ENCODE peak calls at places on chromosomes 7 and 10, in six cellular contexts. One of them, this sample, is unnamed.

GRCh38 chr10:20457656-20458055 is 439.5 kb downstream of the NEBL start:
- DNase-seq in ovary: no peak
- DNase-seq in lower leg skin: no peak
- DNase-seq in hepatocyte: no peak
- DNase-seq in CD4-positive, CD25-positive, alpha-beta regulatory T cell: no peak
- DNase-seq in choroid plexus epithelial cell: no peak
- DNase-seq in this sample: no peak

GRCh38 chr7:112212516-112213036 is 6.1 kb downstream of the ZNF277 start:
- DNase-seq in ovary: no peak
- DNase-seq in lower leg skin: no peak
- DNase-seq in hepatocyte: no peak
- DNase-seq in CD4-positive, CD25-positive, alpha-beta regulatory T cell: no peak
- DNase-seq in choroid plexus epithelial cell: peak
- DNase-seq in this sample: no peak

GRCh38 chr10:131978851-131979250 is 2.9 kb downstream of the BNIP3 start:
- DNase-seq in ovary: no peak
- DNase-seq in lower leg skin: no peak
- DNase-seq in hepatocyte: no peak
- DNase-seq in CD4-positive, CD25-positive, alpha-beta regulatory T cell: no peak
- DNase-seq in choroid plexus epithelial cell: no peak
- DNase-seq in this sample: no peak

GRCh38 chr7:22696672-22697071 is 30.3 kb upstream of the IL6 start:
- DNase-seq in ovary: no peak
- DNase-seq in lower leg skin: no peak
- DNase-seq in hepatocyte: no peak
- DNase-seq in CD4-positive, CD25-positive, alpha-beta regulatory T cell: no peak
- DNase-seq in choroid plexus epithelial cell: peak
- DNase-seq in this sample: peak

GRCh38 chr10:17088118-17088806 is 41.3 kb downstream of the CUBN start:
- DNase-seq in ovary: no peak
- DNase-seq in lower leg skin: no peak
- DNase-seq in hepatocyte: no peak
- DNase-seq in CD4-positive, CD25-positive, alpha-beta regulatory T cell: no peak
- DNase-seq in choroid plexus epithelial cell: peak
- DNase-seq in this sample: no peak

GRCh38 chr10:30172663-30173062 is 113.3 kb upstream of the JCAD start:
- DNase-seq in ovary: no peak
- DNase-seq in lower leg skin: no peak
- DNase-seq in hepatocyte: no peak
- DNase-seq in CD4-positive, CD25-positive, alpha-beta regulatory T cell: no peak
- DNase-seq in choroid plexus epithelial cell: peak
- DNase-seq in this sample: no peak

GRCh38 chr7:117401293-117402002 is 25.8 kb downstream of the ASZ1 start:
- DNase-seq in ovary: no peak
- DNase-seq in lower leg skin: no peak
- DNase-seq in hepatocyte: no peak
- DNase-seq in CD4-positive, CD25-positive, alpha-beta regulatory T cell: no peak
- DNase-seq in choroid plexus epithelial cell: peak
- DNase-seq in this sample: no peak

GRCh38 chr10:118983263-118983662 is 46.3 kb upstream of the NANOS1 start:
- DNase-seq in ovary: no peak
- DNase-seq in lower leg skin: peak
- DNase-seq in hepatocyte: no peak
- DNase-seq in CD4-positive, CD25-positive, alpha-beta regulatory T cell: no peak
- DNase-seq in choroid plexus epithelial cell: peak
- DNase-seq in this sample: no peak

GRCh38 chr7:24731313-24731712 is 26.0 kb downstream of the GSDME start:
- DNase-seq in ovary: no peak
- DNase-seq in lower leg skin: peak
- DNase-seq in hepatocyte: no peak
- DNase-seq in CD4-positive, CD25-positive, alpha-beta regulatory T cell: no peak
- DNase-seq in choroid plexus epithelial cell: no peak
- DNase-seq in this sample: no peak

GRCh38 chr7:78189762-78190161 is 391.2 kb downstream of the PHTF2 start:
- DNase-seq in ovary: no peak
- DNase-seq in lower leg skin: no peak
- DNase-seq in hepatocyte: no peak
- DNase-seq in CD4-positive, CD25-positive, alpha-beta regulatory T cell: no peak
- DNase-seq in choroid plexus epithelial cell: no peak
- DNase-seq in this sample: no peak

GRCh38 chr7:94421711-94422110 is 27.0 kb downstream of the COL1A2 start:
- DNase-seq in ovary: no peak
- DNase-seq in lower leg skin: no peak
- DNase-seq in hepatocyte: no peak
- DNase-seq in CD4-positive, CD25-positive, alpha-beta regulatory T cell: no peak
- DNase-seq in choroid plexus epithelial cell: peak
- DNase-seq in this sample: no peak

GRCh38 chr7:130732980-130733865 is 784 bp downstream of the KLF14 start:
- DNase-seq in ovary: peak
- DNase-seq in lower leg skin: peak
- DNase-seq in hepatocyte: peak
- DNase-seq in CD4-positive, CD25-positive, alpha-beta regulatory T cell: peak
- DNase-seq in choroid plexus epithelial cell: peak
- DNase-seq in this sample: peak

GRCh38 chr7:130256716-130257115 is 9.9 kb upstream of the CPA2 start:
- DNase-seq in ovary: no peak
- DNase-seq in lower leg skin: no peak
- DNase-seq in hepatocyte: no peak
- DNase-seq in CD4-positive, CD25-positive, alpha-beta regulatory T cell: no peak
- DNase-seq in choroid plexus epithelial cell: no peak
- DNase-seq in this sample: no peak

GRCh38 chr7:16795624-16796023 is 9.2 kb downstream of the AGR2 start:
- DNase-seq in ovary: no peak
- DNase-seq in lower leg skin: no peak
- DNase-seq in hepatocyte: no peak
- DNase-seq in CD4-positive, CD25-positive, alpha-beta regulatory T cell: no peak
- DNase-seq in choroid plexus epithelial cell: no peak
- DNase-seq in this sample: no peak

GRCh38 chr10:28849309-28849708 is 172.0 kb downstream of the BAMBI start:
- DNase-seq in ovary: no peak
- DNase-seq in lower leg skin: no peak
- DNase-seq in hepatocyte: no peak
- DNase-seq in CD4-positive, CD25-positive, alpha-beta regulatory T cell: no peak
- DNase-seq in choroid plexus epithelial cell: no peak
- DNase-seq in this sample: no peak

GRCh38 chr10:28685717-28686116 is 8.4 kb downstream of the BAMBI start:
- DNase-seq in ovary: no peak
- DNase-seq in lower leg skin: no peak
- DNase-seq in hepatocyte: no peak
- DNase-seq in CD4-positive, CD25-positive, alpha-beta regulatory T cell: no peak
- DNase-seq in choroid plexus epithelial cell: no peak
- DNase-seq in this sample: no peak

GRCh38 chr7:157058701-157059100 is 48.2 kb upstream of the MNX1 start:
- DNase-seq in ovary: no peak
- DNase-seq in lower leg skin: peak
- DNase-seq in hepatocyte: no peak
- DNase-seq in CD4-positive, CD25-positive, alpha-beta regulatory T cell: no peak
- DNase-seq in choroid plexus epithelial cell: no peak
- DNase-seq in this sample: no peak

GRCh38 chr7:371119-371778 is 81.3 kb downstream of the FOXL3 start:
- DNase-seq in ovary: no peak
- DNase-seq in lower leg skin: peak
- DNase-seq in hepatocyte: peak
- DNase-seq in CD4-positive, CD25-positive, alpha-beta regulatory T cell: peak
- DNase-seq in choroid plexus epithelial cell: no peak
- DNase-seq in this sample: peak

GRCh38 chr7:31782411-31782991 is 95.5 kb downstream of the PPP1R17 start:
- DNase-seq in ovary: no peak
- DNase-seq in lower leg skin: no peak
- DNase-seq in hepatocyte: peak
- DNase-seq in CD4-positive, CD25-positive, alpha-beta regulatory T cell: peak
- DNase-seq in choroid plexus epithelial cell: peak
- DNase-seq in this sample: no peak

GRCh38 chr7:74454948-74455804 is 1.5 kb downstream of the GTF2IRD1 start:
- DNase-seq in ovary: peak
- DNase-seq in lower leg skin: no peak
- DNase-seq in hepatocyte: peak
- DNase-seq in CD4-positive, CD25-positive, alpha-beta regulatory T cell: no peak
- DNase-seq in choroid plexus epithelial cell: no peak
- DNase-seq in this sample: no peak

GRCh38 chr10:119655566-119656001 is 4.4 kb downstream of the BAG3 start:
- DNase-seq in ovary: no peak
- DNase-seq in lower leg skin: no peak
- DNase-seq in hepatocyte: peak
- DNase-seq in CD4-positive, CD25-positive, alpha-beta regulatory T cell: peak
- DNase-seq in choroid plexus epithelial cell: peak
- DNase-seq in this sample: no peak

GRCh38 chr7:115782716-115783460 is 247.7 kb downstream of the TFEC start:
- DNase-seq in ovary: no peak
- DNase-seq in lower leg skin: no peak
- DNase-seq in hepatocyte: peak
- DNase-seq in CD4-positive, CD25-positive, alpha-beta regulatory T cell: no peak
- DNase-seq in choroid plexus epithelial cell: peak
- DNase-seq in this sample: no peak

GRCh38 chr10:77702166-77702565 is 64.6 kb upstream of the KCNMA1 start:
- DNase-seq in ovary: no peak
- DNase-seq in lower leg skin: peak
- DNase-seq in hepatocyte: peak
- DNase-seq in CD4-positive, CD25-positive, alpha-beta regulatory T cell: no peak
- DNase-seq in choroid plexus epithelial cell: peak
- DNase-seq in this sample: no peak

GRCh38 chr7:36943591-36944430 is 219.5 kb upstream of the AOAH start:
- DNase-seq in ovary: no peak
- DNase-seq in lower leg skin: no peak
- DNase-seq in hepatocyte: no peak
- DNase-seq in CD4-positive, CD25-positive, alpha-beta regulatory T cell: no peak
- DNase-seq in choroid plexus epithelial cell: no peak
- DNase-seq in this sample: no peak

GRCh38 chr10:93436577-93436976 is 45.6 kb downstream of the MYOF start:
- DNase-seq in ovary: peak
- DNase-seq in lower leg skin: no peak
- DNase-seq in hepatocyte: peak
- DNase-seq in CD4-positive, CD25-positive, alpha-beta regulatory T cell: no peak
- DNase-seq in choroid plexus epithelial cell: peak
- DNase-seq in this sample: no peak

GRCh38 chr10:93437946-93438795 is 44.0 kb downstream of the MYOF start:
- DNase-seq in ovary: no peak
- DNase-seq in lower leg skin: no peak
- DNase-seq in hepatocyte: peak
- DNase-seq in CD4-positive, CD25-positive, alpha-beta regulatory T cell: no peak
- DNase-seq in choroid plexus epithelial cell: peak
- DNase-seq in this sample: no peak

GRCh38 chr10:93440591-93441012 is 41.5 kb downstream of the MYOF start:
- DNase-seq in ovary: no peak
- DNase-seq in lower leg skin: no peak
- DNase-seq in hepatocyte: no peak
- DNase-seq in CD4-positive, CD25-positive, alpha-beta regulatory T cell: no peak
- DNase-seq in choroid plexus epithelial cell: peak
- DNase-seq in this sample: no peak

GRCh38 chr10:93437000-93437945 is 44.9 kb downstream of the MYOF start:
- DNase-seq in ovary: peak
- DNase-seq in lower leg skin: peak
- DNase-seq in hepatocyte: peak
- DNase-seq in CD4-positive, CD25-positive, alpha-beta regulatory T cell: no peak
- DNase-seq in choroid plexus epithelial cell: peak
- DNase-seq in this sample: peak

DNA sequence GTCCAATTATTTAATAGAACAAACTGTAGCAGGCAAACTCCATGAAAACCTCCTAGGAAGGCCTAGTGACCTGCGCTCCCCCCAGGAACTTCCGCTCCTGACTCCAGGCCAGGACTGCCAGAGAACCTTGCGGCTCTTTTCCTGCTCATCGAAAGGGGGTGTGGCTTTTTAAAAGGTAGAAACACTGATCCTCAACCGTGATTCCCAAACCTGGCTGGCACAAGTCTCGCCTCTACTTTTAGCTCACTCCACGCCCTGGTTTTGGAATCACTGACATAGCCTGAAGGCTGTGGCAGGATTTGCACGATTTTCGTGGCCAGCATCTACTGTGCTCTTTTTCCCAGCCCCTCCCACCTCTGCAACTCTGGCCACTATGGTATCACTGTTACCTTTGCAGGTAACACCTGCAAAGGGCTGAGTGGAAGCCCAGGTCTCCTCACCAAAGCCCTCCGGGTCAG is 43.3 kb downstream of the MYOF start:
- DNase-seq in ovary: no peak
- DNase-seq in lower leg skin: no peak
- DNase-seq in hepatocyte: peak
- DNase-seq in CD4-positive, CD25-positive, alpha-beta regulatory T cell: no peak
- DNase-seq in choroid plexus epithelial cell: peak
- DNase-seq in this sample: no peak
- H3K4me3 ChIP-seq in ovary: no peak
- H3K4me3 ChIP-seq in lower leg skin: no peak
- H3K4me3 ChIP-seq in hepatocyte: no peak
- H3K4me3 ChIP-seq in CD4-positive, CD25-positive, alpha-beta regulatory T cell: no peak
- H3K4me3 ChIP-seq in choroid plexus epithelial cell: no peak
- H3K4me3 ChIP-seq in this sample: no peak

DNA sequence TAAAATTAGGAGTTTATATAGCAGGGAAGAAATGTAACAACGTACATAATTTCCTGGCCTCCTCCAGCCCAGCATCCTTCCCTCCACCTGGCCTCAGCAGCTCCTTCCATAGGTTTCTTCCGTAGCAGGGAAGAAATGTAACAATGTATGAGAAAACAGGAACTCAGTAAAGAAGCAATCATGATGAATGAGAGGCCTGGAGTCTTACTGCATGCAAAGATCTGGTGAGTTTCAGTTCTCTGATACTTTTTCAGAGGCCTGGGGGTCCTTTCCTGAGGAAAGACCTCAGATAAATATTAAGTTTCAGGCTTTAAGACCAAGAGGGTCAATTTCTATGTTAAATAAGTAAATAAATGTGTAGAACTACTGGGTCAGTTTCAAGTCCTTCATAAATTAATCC is 155.7 kb upstream of the C7orf33 start:
- DNase-seq in ovary: no peak
- DNase-seq in lower leg skin: no peak
- DNase-seq in hepatocyte: no peak
- DNase-seq in CD4-positive, CD25-positive, alpha-beta regulatory T cell: no peak
- DNase-seq in choroid plexus epithelial cell: no peak
- DNase-seq in this sample: no peak
- H3K4me3 ChIP-seq in ovary: no peak
- H3K4me3 ChIP-seq in lower leg skin: no peak
- H3K4me3 ChIP-seq in hepatocyte: no peak
- H3K4me3 ChIP-seq in CD4-positive, CD25-positive, alpha-beta regulatory T cell: no peak
- H3K4me3 ChIP-seq in choroid plexus epithelial cell: no peak
- H3K4me3 ChIP-seq in this sample: no peak

DNA sequence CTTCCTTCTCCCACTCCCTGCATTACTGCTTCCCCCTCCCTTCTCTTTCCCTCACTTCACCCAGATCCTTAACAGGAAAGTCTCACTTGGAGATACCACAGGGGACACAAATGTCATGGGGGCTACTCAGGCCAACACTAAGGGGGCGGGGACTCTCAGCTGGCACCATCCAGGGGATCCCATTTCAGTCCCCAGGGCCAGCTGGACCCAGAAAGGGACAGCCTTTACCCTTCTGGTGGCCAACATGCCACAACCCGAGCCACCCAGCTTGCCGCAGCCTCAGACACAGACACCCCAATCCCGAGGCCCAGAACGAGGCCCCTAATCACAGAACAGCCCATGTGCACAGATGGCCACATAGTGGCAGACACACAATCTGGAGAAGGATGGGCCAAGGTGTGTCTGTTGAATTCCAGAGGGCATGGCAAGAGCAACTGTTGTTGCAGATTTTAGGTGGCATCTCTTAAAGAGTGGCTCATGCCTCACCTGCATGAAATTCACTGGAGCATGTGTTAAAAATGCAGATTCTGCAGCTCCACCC is 5.6 kb downstream of the CAMK2G start:
- DNase-seq in ovary: no peak
- DNase-seq in lower leg skin: no peak
- DNase-seq in hepatocyte: no peak
- DNase-seq in CD4-positive, CD25-positive, alpha-beta regulatory T cell: no peak
- DNase-seq in choroid plexus epithelial cell: no peak
- DNase-seq in this sample: no peak
- H3K4me3 ChIP-seq in ovary: no peak
- H3K4me3 ChIP-seq in lower leg skin: no peak
- H3K4me3 ChIP-seq in hepatocyte: no peak
- H3K4me3 ChIP-seq in CD4-positive, CD25-positive, alpha-beta regulatory T cell: no peak
- H3K4me3 ChIP-seq in choroid plexus epithelial cell: no peak
- H3K4me3 ChIP-seq in this sample: no peak

GRCh38 chr10:1228463-1228975 is 172.3 kb downstream of the WDR37 start:
- DNase-seq in ovary: no peak
- DNase-seq in lower leg skin: no peak
- DNase-seq in hepatocyte: no peak
- DNase-seq in CD4-positive, CD25-positive, alpha-beta regulatory T cell: no peak
- DNase-seq in choroid plexus epithelial cell: no peak
- DNase-seq in this sample: no peak
- H3K4me3 ChIP-seq in ovary: no peak
- H3K4me3 ChIP-seq in lower leg skin: no peak
- H3K4me3 ChIP-seq in hepatocyte: no peak
- H3K4me3 ChIP-seq in CD4-positive, CD25-positive, alpha-beta regulatory T cell: no peak
- H3K4me3 ChIP-seq in choroid plexus epithelial cell: no peak
- H3K4me3 ChIP-seq in this sample: no peak

This sample was measured in left lung.